ENCODE peak calls at places on chromosomes 1 and 21, in four cellular contexts. One of them, this sample, is unnamed. For H3K4me1, the result is how much of the 10 kb centered on the place peaks cover.

GRCh38 chr1:24503003-24503751 is 541 bp downstream of the RCAN3 start:
- DNase-seq in H1: no peak
- DNase-seq in mesenchymal stem cell: peak
- DNase-seq in IMR-90: no peak
- DNase-seq in this sample: no peak

GRCh38 chr1:48194801-48195200 is 27.7 kb upstream of the SLC5A9 start:
- DNase-seq in H1: no peak
- DNase-seq in mesenchymal stem cell: no peak
- DNase-seq in IMR-90: no peak
- DNase-seq in this sample: no peak

GRCh38 chr1:240004086-240004749 is 87.5 kb upstream of the FMN2 start:
- DNase-seq in H1: no peak
- DNase-seq in mesenchymal stem cell: peak
- DNase-seq in IMR-90: peak
- DNase-seq in this sample: peak

GRCh38 chr1:10685851-10686403 is 110.5 kb downstream of the CASZ1 start:
- DNase-seq in H1: no peak
- DNase-seq in mesenchymal stem cell: peak
- DNase-seq in IMR-90: peak
- DNase-seq in this sample: no peak

GRCh38 chr21:45228171-45228641 is 59.5 kb downstream of the POFUT2 start:
- DNase-seq in H1: no peak
- DNase-seq in mesenchymal stem cell: peak
- DNase-seq in IMR-90: peak
- DNase-seq in this sample: peak

GRCh38 chr1:40607921-40608320 is 57.6 kb downstream of the RIMS3 start:
- DNase-seq in H1: no peak
- DNase-seq in mesenchymal stem cell: no peak
- DNase-seq in IMR-90: no peak
- DNase-seq in this sample: no peak

GRCh38 chr1:157377216-157377821 is 175.0 kb downstream of the FCRL5 start:
- DNase-seq in H1: peak
- DNase-seq in mesenchymal stem cell: peak
- DNase-seq in IMR-90: peak
- DNase-seq in this sample: peak

GRCh38 chr1:224325959-224326358 is 4.0 kb downstream of the NVL start:
- DNase-seq in H1: no peak
- DNase-seq in mesenchymal stem cell: no peak
- DNase-seq in IMR-90: no peak
- DNase-seq in this sample: no peak

GRCh38 chr21:41643246-41643966 is 123.4 kb downstream of the RIPK4 start:
- DNase-seq in H1: no peak
- DNase-seq in mesenchymal stem cell: no peak
- DNase-seq in IMR-90: no peak
- DNase-seq in this sample: no peak

GRCh38 chr1:117562581-117563491 is 43.0 kb upstream of the TENT5C start:
- DNase-seq in H1: no peak
- DNase-seq in mesenchymal stem cell: no peak
- DNase-seq in IMR-90: no peak
- DNase-seq in this sample: no peak

GRCh38 chr1:9317591-9318331 is 25.1 kb downstream of the SPSB1 start:
- DNase-seq in H1: no peak
- DNase-seq in mesenchymal stem cell: peak
- DNase-seq in IMR-90: peak
- DNase-seq in this sample: no peak

GRCh38 chr1:4801192-4801924 is 146.9 kb downstream of the AJAP1 start:
- DNase-seq in H1: no peak
- DNase-seq in mesenchymal stem cell: no peak
- DNase-seq in IMR-90: no peak
- DNase-seq in this sample: no peak

GRCh38 chr1:223756002-223756775 is 43.9 kb downstream of the CAPN2 start:
- DNase-seq in H1: no peak
- DNase-seq in mesenchymal stem cell: no peak
- DNase-seq in IMR-90: no peak
- DNase-seq in this sample: no peak

GRCh38 chr1:214404154-214404553 is 123.2 kb downstream of the SMYD2 start:
- DNase-seq in H1: no peak
- DNase-seq in mesenchymal stem cell: peak
- DNase-seq in IMR-90: peak
- DNase-seq in this sample: no peak

GRCh38 chr1:116739371-116740007 is 14.7 kb upstream of the CD2 start:
- DNase-seq in H1: no peak
- DNase-seq in mesenchymal stem cell: no peak
- DNase-seq in IMR-90: no peak
- DNase-seq in this sample: no peak

GRCh38 chr1:211068976-211069375 is 65.0 kb downstream of the KCNH1 start:
- DNase-seq in H1: no peak
- DNase-seq in mesenchymal stem cell: no peak
- DNase-seq in IMR-90: no peak
- DNase-seq in this sample: peak

GRCh38 chr21:34845521-34846213 is 176.9 kb downstream of the CLIC6 start:
- DNase-seq in H1: no peak
- DNase-seq in mesenchymal stem cell: peak
- DNase-seq in IMR-90: peak
- DNase-seq in this sample: no peak

GRCh38 chr1:55275151-55275748 is 60.1 kb upstream of the USP24 start:
- DNase-seq in H1: no peak
- DNase-seq in mesenchymal stem cell: no peak
- DNase-seq in IMR-90: peak
- DNase-seq in this sample: no peak

GRCh38 chr21:38661296-38662223 is 144.2 kb upstream of the ETS2 start:
- DNase-seq in H1: no peak
- DNase-seq in mesenchymal stem cell: peak
- DNase-seq in IMR-90: peak
- DNase-seq in this sample: peak

GRCh38 chr1:243850368-243851128 is 505 bp upstream of the AKT3 start:
- DNase-seq in H1: no peak
- DNase-seq in mesenchymal stem cell: peak
- DNase-seq in IMR-90: peak
- DNase-seq in this sample: peak

GRCh38 chr1:193306430-193306829 is 120.0 kb upstream of the B3GALT2 start:
- DNase-seq in H1: no peak
- DNase-seq in mesenchymal stem cell: no peak
- DNase-seq in IMR-90: no peak
- DNase-seq in this sample: no peak

GRCh38 chr1:161089251-161089924 is at the start of gene NECTIN4:
- DNase-seq in H1: no peak
- DNase-seq in mesenchymal stem cell: no peak
- DNase-seq in IMR-90: no peak
- DNase-seq in this sample: no peak

GRCh38 chr1:161121042-161121441 is 3.1 kb downstream of the NIT1 start:
- DNase-seq in H1: no peak
- DNase-seq in mesenchymal stem cell: no peak
- DNase-seq in IMR-90: no peak
- DNase-seq in this sample: no peak

GRCh38 chr1:54595956-54596498 is 27.3 kb downstream of the FAM151A start:
- DNase-seq in H1: no peak
- DNase-seq in mesenchymal stem cell: no peak
- DNase-seq in IMR-90: no peak
- DNase-seq in this sample: no peak

GRCh38 chr1:55224729-55225128 is 9.6 kb upstream of the USP24 start:
- DNase-seq in H1: no peak
- DNase-seq in mesenchymal stem cell: no peak
- DNase-seq in IMR-90: no peak
- DNase-seq in this sample: no peak

GRCh38 chr1:23537296-23537993 is 6.4 kb upstream of the E2F2 start:
- DNase-seq in H1: no peak
- DNase-seq in mesenchymal stem cell: no peak
- DNase-seq in IMR-90: peak
- DNase-seq in this sample: no peak

GRCh38 chr1:6273380-6273891 is 12.5 kb upstream of the GPR153 start:
- DNase-seq in H1: no peak
- DNase-seq in mesenchymal stem cell: peak
- DNase-seq in IMR-90: peak
- DNase-seq in this sample: peak

GRCh38 chr1:56202743-56203142 is 376.6 kb downstream of the PLPP3 start:
- DNase-seq in H1: no peak
- DNase-seq in mesenchymal stem cell: peak
- DNase-seq in IMR-90: no peak
- DNase-seq in this sample: no peak

GRCh38 chr1:205488074-205488723 is 16.3 kb upstream of the CDK18 start:
- DNase-seq in H1: no peak
- DNase-seq in mesenchymal stem cell: peak
- DNase-seq in IMR-90: peak
- DNase-seq in this sample: peak

GRCh38 chr1:84782311-84782771 is 92.1 kb upstream of the SSX2IP start:
- DNase-seq in H1: peak
- DNase-seq in mesenchymal stem cell: peak
- DNase-seq in IMR-90: peak
- DNase-seq in this sample: peak

GRCh38 chr1:18957136-18957521 is 653 bp upstream of the IFFO2 start:
- DNase-seq in H1: no peak
- DNase-seq in mesenchymal stem cell: no peak
- DNase-seq in IMR-90: no peak
- DNase-seq in this sample: no peak

GRCh38 chr1:180863158-180863775 is 49.4 kb upstream of the KIAA1614 start:
- DNase-seq in H1: no peak
- DNase-seq in mesenchymal stem cell: peak
- DNase-seq in IMR-90: peak
- DNase-seq in this sample: peak

DNA sequence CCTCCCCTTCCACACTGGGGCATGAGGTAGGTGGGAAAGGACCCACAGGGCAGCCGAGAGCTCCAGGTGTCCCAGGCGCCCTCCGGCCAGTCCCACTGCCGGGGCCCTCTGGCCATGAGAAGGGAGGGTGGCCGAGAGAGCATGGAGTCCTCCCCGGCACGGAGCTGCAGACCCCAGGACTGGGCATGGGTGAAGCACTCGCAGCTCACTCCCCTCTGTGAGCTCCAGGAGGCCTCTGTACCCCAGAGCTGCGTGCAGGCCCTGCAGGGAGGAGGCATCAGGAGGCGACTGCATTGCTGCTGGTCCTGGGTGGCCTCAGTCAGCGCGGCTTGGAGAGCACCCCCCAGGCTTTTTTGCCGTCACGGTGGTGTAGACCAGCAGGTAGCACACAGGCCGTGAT is 80.1 kb upstream of the TTC34 start:
- DNase-seq in H1: no peak
- DNase-seq in mesenchymal stem cell: no peak
- DNase-seq in IMR-90: no peak
- DNase-seq in this sample: no peak
- H3K4me1 ChIP-seq in H1: under half
- H3K4me1 ChIP-seq in mesenchymal stem cell: under half
- H3K4me1 ChIP-seq in IMR-90: under half
- H3K4me1 ChIP-seq in this sample: under half

GRCh38 chr21:36606292-36606982 is 92.5 kb upstream of the SIM2 start:
- DNase-seq in H1: no peak
- DNase-seq in mesenchymal stem cell: no peak
- DNase-seq in IMR-90: no peak
- DNase-seq in this sample: no peak
- H2BK15ac ChIP-seq in H1: no peak
- H2BK15ac ChIP-seq in mesenchymal stem cell: no peak
- H2BK15ac ChIP-seq in IMR-90: no peak
- H2BK15ac ChIP-seq in this sample: no peak

DNA sequence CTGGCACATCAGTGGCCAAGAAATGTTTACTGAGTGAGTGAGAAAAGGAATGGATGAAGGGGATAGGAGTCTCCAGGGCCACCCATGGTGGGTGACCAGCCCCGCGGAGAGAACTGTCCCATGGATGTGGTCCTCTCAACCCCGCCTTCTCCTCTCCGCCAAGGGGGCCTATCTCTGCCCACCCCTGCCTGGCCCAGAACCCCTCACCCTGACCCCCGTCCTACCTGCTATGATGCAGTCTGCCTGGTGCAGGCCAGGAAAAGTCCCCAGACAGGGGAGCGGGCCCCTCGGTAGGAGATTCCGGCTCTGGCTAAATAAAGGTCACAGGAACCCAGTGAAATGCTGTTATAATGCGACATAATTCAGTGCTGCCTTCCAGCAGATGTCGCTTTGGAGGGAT is 107.6 kb downstream of the PTPRU start:
- DNase-seq in H1: no peak
- DNase-seq in mesenchymal stem cell: no peak
- DNase-seq in IMR-90: no peak
- DNase-seq in this sample: no peak
- H2AK5ac ChIP-seq in H1: no peak
- H2AK5ac ChIP-seq in mesenchymal stem cell: no peak
- H2AK5ac ChIP-seq in IMR-90: no peak
- H2AK5ac ChIP-seq in this sample: no peak

GRCh38 chr1:59678809-59679228 is 135.9 kb upstream of the HOOK1 start:
- DNase-seq in H1: no peak
- DNase-seq in mesenchymal stem cell: peak
- DNase-seq in IMR-90: peak
- DNase-seq in this sample: peak
- H3K4me1 ChIP-seq in H1: under half
- H3K4me1 ChIP-seq in mesenchymal stem cell: under half
- H3K4me1 ChIP-seq in IMR-90: under half
- H3K4me1 ChIP-seq in this sample: under half

DNA sequence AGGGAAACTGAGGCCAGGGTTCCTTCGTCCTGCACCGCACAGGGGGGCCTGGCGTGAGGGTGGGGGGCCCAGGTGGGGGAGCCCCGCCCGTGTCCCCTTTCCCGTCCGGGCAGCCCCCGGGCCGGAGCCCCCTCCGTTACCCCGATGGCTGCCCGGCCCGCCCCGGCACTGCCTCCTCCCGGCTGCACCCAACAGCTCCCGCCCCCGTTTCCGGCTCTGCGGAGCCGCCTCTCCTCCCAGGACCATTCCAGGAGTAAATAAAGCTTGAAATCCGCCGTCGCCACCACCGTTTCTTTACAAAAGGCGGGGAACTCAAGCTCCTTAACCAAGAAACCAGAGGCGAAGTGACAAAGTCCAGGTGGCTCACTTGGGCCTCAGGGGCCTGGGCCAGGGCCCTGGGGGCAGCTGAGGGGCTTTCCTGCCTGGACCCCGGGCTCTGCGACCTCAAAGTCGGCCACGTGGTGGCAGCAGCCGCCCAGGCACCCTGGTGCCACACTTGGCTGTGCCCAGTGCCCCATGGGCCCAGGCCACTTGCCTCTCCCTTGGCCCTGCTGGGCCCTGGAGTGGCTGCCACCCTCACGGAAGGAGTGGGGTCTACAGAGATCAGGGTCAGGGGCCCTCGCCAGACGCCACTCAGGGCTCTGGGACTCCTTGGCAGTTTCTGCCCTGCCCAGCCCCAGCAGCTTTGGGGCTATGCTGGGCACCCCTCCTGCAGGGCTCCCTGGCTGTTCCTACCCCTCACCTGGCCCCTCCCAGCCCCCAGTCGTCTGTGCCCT is 514 bp upstream of the FAAP20 start:
- DNase-seq in H1: peak
- DNase-seq in mesenchymal stem cell: peak
- DNase-seq in IMR-90: peak
- DNase-seq in this sample: peak
- H2BK15ac ChIP-seq in H1: no peak
- H2BK15ac ChIP-seq in mesenchymal stem cell: peak
- H2BK15ac ChIP-seq in IMR-90: no peak
- H2BK15ac ChIP-seq in this sample: no peak